ENCODE peak calls at places on chromosomes 6 and 20, in six cellular contexts. B is stimulated activated CD4-positive, alpha-beta T cell treated with anti-CD3 and anti-CD28 coated beads, TNF-alpha, amount 100 ng/mL, for 24 hours; R is ELF-1; G is NCI-H2107; X is naive thymus-derived CD4-positive, alpha-beta T cell; L is cortex of kidney. E is an unnamed sample.

GRCh38 chr20:17895641-17896246 is 72.8 kb downstream of the SNX5 start:
- DNase-seq in B (peak), R (no peak), G (no peak), X (no peak), L (no peak), E (peak)

GRCh38 chr20:32605167-32605656 is 20.1 kb upstream of the NOL4L start:
- DNase-seq in B (no peak), R (peak), G (no peak), X (no peak), L (no peak), E (no peak)

GRCh38 chr20:46563170-46563847 is 12.9 kb upstream of the OCSTAMP start:
- DNase-seq in B (no peak), R (peak), G (no peak), X (no peak), L (no peak), E (no peak)

GRCh38 chr6:128520436-128521301 is at the start of gene PTPRK:
- DNase-seq in B (peak), R (peak), G (peak), X (peak), L (peak), E (peak)

GRCh38 chr20:45041464-45042337 is 59.2 kb downstream of the KCNS1 start:
- DNase-seq in B (no peak), R (peak), G (no peak), X (no peak), L (no peak), E (no peak)

GRCh38 chr20:45336530-45337366 is 11.5 kb downstream of the SDC4 start:
- DNase-seq in B (no peak), R (peak), G (no peak), X (no peak), L (no peak), E (peak)

GRCh38 chr6:112443118-112443641 is 96.0 kb downstream of the RFPL4B start:
- DNase-seq in B (no peak), R (no peak), G (no peak), X (no peak), L (no peak), E (no peak)

GRCh38 chr6:131950767-131951575 is at the start of gene CCN2:
- DNase-seq in B (no peak), R (peak), G (no peak), X (no peak), L (peak), E (peak)

GRCh38 chr6:21586760-21587181 is 6.8 kb upstream of the SOX4 start:
- DNase-seq in B (no peak), R (no peak), G (no peak), X (no peak), L (no peak), E (peak)

GRCh38 chr6:169173532-169174268 is 79.9 kb downstream of the THBS2 start:
- DNase-seq in B (no peak), R (no peak), G (no peak), X (no peak), L (no peak), E (no peak)

GRCh38 chr6:106547556-106547955 is 81.7 kb downstream of the RTN4IP1 start:
- DNase-seq in B (no peak), R (no peak), G (no peak), X (no peak), L (no peak), E (no peak)

GRCh38 chr20:45933231-45934045 is 1.0 kb upstream of the PCIF1 start:
- DNase-seq in B (peak), R (peak), G (peak), X (peak), L (peak), E (peak)

GRCh38 chr6:158667360-158667981 is 17.6 kb downstream of the SYTL3 start:
- DNase-seq in B (no peak), R (no peak), G (no peak), X (no peak), L (no peak), E (peak)

GRCh38 chr6:150417899-150418824 is 49.4 kb downstream of the IYD start:
- DNase-seq in B (no peak), R (no peak), G (peak), X (peak), L (no peak), E (no peak)

GRCh38 chr6:85403331-85404015 is 46.4 kb upstream of the NT5E start:
- DNase-seq in B (no peak), R (peak), G (no peak), X (no peak), L (no peak), E (no peak)

GRCh38 chr20:63778857-63779256 is 39.3 kb downstream of the SLC2A4RG start:
- DNase-seq in B (no peak), R (no peak), G (no peak), X (no peak), L (no peak), E (no peak)

E was measured in left colon.